ENCODE peak calls at places on chromosomes 1 and 21, in eight cellular contexts. R is IMR-90, A is heart right ventricle, M is left ventricle myocardium inferior, Q is upper lobe of right lung, L is cardiac muscle cell, V is H9, W is A549. B is an unnamed sample. For H3K4me1, the result is how much of the 10 kb centered on the place peaks cover.

GRCh38 chr1:156337052-156337887 is 822 bp downstream of the CCT3 start:
- DNase-seq in M (no peak), A (no peak), W (peak), L (no peak), Q (no peak), V (no peak), R (peak), B (no peak)

GRCh38 chr1:241130881-241131280 is 226.1 kb downstream of the RGS7 start:
- DNase-seq in L (no peak), V (no peak), Q (no peak), R (no peak), A (no peak), M (no peak), W (no peak), B (no peak)

GRCh38 chr1:56266355-56266754 is 313.0 kb downstream of the PLPP3 start:
- DNase-seq in M (no peak), W (no peak), V (no peak), Q (no peak), A (no peak), R (no peak), L (no peak), B (no peak)

GRCh38 chr1:232978091-232978634 is 27.8 kb downstream of the NTPCR start:
- DNase-seq in M (no peak), V (no peak), A (no peak), R (peak), Q (no peak), W (no peak), L (no peak), B (no peak)

GRCh38 chr1:53683986-53684740 is 54.8 kb downstream of the GLIS1 start:
- DNase-seq in A (no peak), W (no peak), Q (no peak), M (no peak), L (peak), V (no peak), R (no peak), B (no peak)

GRCh38 chr1:242212401-242212800 is 213.5 kb upstream of the MAP1LC3C start:
- DNase-seq in L (no peak), M (no peak), R (no peak), A (no peak), W (no peak), Q (no peak), V (peak), B (no peak)

GRCh38 chr1:76998582-76999189 is 131.4 kb downstream of the ST6GALNAC5 start:
- DNase-seq in W (peak), A (no peak), R (peak), V (no peak), L (no peak), Q (no peak), M (no peak), B (peak)

GRCh38 chr1:109529895-109530456 is 9.7 kb upstream of the GPR61 start:
- DNase-seq in L (no peak), V (no peak), M (no peak), R (no peak), A (no peak), Q (no peak), W (no peak), B (no peak)

GRCh38 chr1:6000444-6001288 is 8.4 kb upstream of the NPHP4 start:
- DNase-seq in L (peak), Q (peak), A (no peak), V (no peak), M (peak), R (no peak), W (no peak), B (no peak)

GRCh38 chr1:182249201-182249676 is 142.4 kb downstream of the GLUL start:
- DNase-seq in L (no peak), Q (no peak), V (no peak), W (no peak), R (no peak), A (no peak), M (no peak), B (no peak)

GRCh38 chr1:60564856-60565445 is 491.4 kb upstream of the C1orf87 start:
- DNase-seq in Q (no peak), R (no peak), V (no peak), W (no peak), L (no peak), M (no peak), A (no peak), B (no peak)

GRCh38 chr21:34215911-34216310 is 142.5 kb downstream of the MRPS6 start:
- DNase-seq in W (no peak), R (no peak), Q (no peak), L (peak), M (no peak), V (no peak), A (no peak), B (no peak)

GRCh38 chr21:30138483-30138882 is 28.1 kb downstream of the CLDN17 start:
- DNase-seq in V (no peak), A (no peak), W (no peak), R (no peak), Q (no peak), L (no peak), M (no peak), B (no peak)

GRCh38 chr1:119188926-119189325 is 48.5 kb upstream of the WARS2 start:
- DNase-seq in R (peak), M (no peak), V (no peak), A (no peak), W (no peak), Q (no peak), L (no peak), B (no peak)

GRCh38 chr1:113744114-113744513 is 15.2 kb downstream of the PHTF1 start:
- DNase-seq in V (no peak), W (no peak), M (no peak), Q (no peak), L (no peak), A (no peak), R (no peak), B (no peak)

GRCh38 chr1:2133879-2134215 is 60.7 kb downstream of the FAAP20 start:
- DNase-seq in Q (peak), V (no peak), A (no peak), L (no peak), M (peak), W (no peak), R (no peak), B (no peak)

GRCh38 chr1:2134232-2134603 is 60.4 kb downstream of the FAAP20 start:
- DNase-seq in V (no peak), Q (no peak), L (no peak), W (no peak), A (no peak), M (no peak), R (no peak), B (no peak)

GRCh38 chr1:2135425-2135824 is 59.1 kb downstream of the FAAP20 start:
- DNase-seq in V (no peak), L (peak), M (peak), Q (peak), A (peak), R (peak), W (no peak), B (peak)

GRCh38 chr1:2135866-2136265 is 58.7 kb downstream of the FAAP20 start:
- DNase-seq in L (no peak), V (no peak), Q (peak), R (no peak), M (peak), A (no peak), W (no peak), B (no peak)

DNA sequence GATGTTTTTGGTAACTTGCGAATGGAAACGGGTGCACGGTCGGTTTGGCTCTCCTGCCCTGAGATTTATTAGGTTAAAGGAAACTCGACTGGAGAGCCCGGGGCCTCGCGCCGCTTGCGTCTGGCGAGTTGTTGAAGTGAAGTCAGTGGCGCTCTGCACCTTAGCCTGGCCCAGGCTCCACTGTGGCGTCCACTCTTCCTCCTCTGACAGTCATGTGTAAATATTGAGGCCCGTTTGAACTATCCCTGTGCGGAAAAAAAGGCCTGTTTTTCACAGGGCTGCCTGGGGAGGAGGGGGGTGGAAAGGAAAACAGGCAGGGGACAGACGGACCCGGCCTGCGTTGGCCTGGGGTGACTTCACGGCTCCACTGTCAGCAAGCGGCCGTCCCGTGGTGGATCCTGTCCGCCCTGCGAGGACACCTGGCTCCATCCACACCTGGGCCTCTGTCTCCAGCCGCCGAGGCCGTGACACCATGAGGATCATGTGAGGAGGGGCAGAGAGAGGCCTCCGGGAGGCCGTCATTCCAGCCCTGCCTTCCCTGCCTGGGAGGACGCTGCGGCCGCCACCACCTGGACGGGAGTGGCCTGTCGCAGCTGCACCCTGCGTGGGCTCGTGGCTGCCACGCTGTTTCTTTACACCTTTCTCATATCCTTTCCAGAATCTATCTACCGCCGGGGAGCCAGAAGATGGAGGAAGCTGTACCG is 59.8 kb downstream of the FAAP20 start:
- DNase-seq in V (no peak), L (no peak), M (peak), Q (peak), A (no peak), R (no peak), W (no peak), B (no peak)
- H3K27ac ChIP-seq in V (no peak), L (peak), M (peak), Q (peak), A (peak), R (no peak), W (no peak), B (peak)

GRCh38 chr1:19449454-19450228 is 35.7 kb downstream of the CAPZB start:
- DNase-seq in A (no peak), R (no peak), M (no peak), Q (no peak), V (no peak), L (no peak), W (no peak), B (no peak)

GRCh38 chr1:19448491-19449439 is 36.6 kb downstream of the CAPZB start:
- DNase-seq in R (peak), V (no peak), Q (no peak), M (peak), L (peak), W (peak), A (peak), B (peak)

GRCh38 chr1:19445417-19446342 is 39.7 kb downstream of the CAPZB start:
- DNase-seq in Q (peak), M (peak), L (peak), A (no peak), W (peak), R (no peak), V (no peak), B (no peak)

GRCh38 chr1:19444399-19445021 is 40.8 kb downstream of the CAPZB start:
- DNase-seq in L (no peak), M (no peak), W (no peak), V (no peak), A (no peak), R (no peak), Q (no peak), B (no peak)

DNA sequence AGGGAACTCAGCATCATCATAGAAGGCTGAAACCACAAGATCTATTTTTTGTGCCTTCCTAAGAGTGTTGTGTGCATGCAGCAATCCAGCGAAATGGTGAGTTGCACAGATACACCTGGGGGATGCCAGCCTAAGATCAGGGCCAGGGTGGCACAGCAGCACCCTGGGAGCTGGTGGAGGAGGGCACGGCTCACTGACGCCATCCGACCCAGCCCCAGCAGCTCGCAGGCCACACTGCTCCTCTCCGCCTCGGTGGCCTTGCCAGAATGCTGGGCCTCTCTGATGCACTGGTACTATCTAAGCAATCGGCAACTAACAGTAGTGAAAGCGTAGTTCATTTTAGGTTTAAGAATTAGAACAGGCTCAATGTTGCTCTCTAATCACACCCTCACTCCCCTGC is 37.8 kb downstream of the CAPZB start:
- DNase-seq in Q (no peak), W (no peak), L (no peak), V (no peak), R (no peak), M (no peak), A (no peak), B (no peak)
- H3K4me1 ChIP-seq in Q (half or more), W (half or more), L (under half), V (under half), R (half or more), M (half or more), A (half or more), B (under half)

GRCh38 chr1:244834596-244835275 is 722 bp upstream of the COX20 start:
- DNase-seq in W (peak), V (no peak), Q (peak), R (peak), M (peak), A (peak), L (peak), B (peak)

GRCh38 chr1:244836135-244836521 is 670 bp downstream of the COX20 start:
- DNase-seq in A (no peak), R (peak), M (no peak), L (no peak), W (peak), V (no peak), Q (no peak), B (peak)

GRCh38 chr1:244835276-244836134 is at the start of gene COX20:
- DNase-seq in A (peak), Q (peak), W (peak), L (peak), R (peak), M (peak), V (peak), B (peak)

GRCh38 chr1:244836598-244836997 is 1.1 kb downstream of the COX20 start:
- DNase-seq in V (no peak), L (no peak), Q (no peak), W (no peak), R (peak), M (no peak), A (no peak), B (no peak)

DNA sequence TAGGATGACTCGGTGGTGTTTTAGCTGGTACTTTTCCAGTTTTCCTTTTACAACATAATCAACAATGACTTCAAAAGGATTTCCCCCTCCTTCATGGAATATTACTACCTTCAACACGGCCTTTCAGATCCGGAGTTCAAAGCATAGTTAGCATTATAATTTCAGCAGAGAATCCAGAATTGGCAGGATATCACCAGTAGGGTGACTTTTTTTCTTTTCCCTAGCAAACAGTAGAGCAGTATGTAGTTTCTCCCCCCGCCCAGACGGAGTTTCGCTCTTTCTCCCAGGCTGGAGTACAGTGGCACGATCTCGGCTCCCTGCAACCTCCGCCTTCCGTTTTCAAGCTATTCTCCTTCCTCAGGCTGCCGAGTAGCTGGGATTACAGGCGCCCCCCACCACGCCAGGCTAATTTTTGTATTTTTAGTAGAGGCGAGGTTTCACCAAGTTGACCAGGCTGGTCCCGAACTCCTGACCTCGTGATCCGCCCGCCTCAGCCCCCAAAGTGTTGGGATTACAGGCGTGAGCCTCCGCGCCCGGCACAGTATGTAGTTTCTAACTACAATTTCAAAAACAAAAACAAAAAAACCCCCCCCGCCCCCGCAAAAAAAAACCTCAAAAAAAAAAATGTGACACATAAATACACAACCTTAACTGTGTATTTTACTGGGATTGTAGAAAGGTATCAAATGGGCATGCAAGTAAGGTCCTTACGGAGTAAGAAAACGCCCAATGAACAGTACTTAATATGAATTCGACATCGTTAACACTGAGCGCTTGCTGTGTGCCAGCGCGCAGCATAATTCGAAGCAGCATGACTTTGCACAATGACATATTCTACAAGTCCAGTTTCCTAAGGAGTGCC is 1.5 kb upstream of the COX20 start:
- DNase-seq in L (peak), R (peak), W (peak), V (peak), Q (peak), M (peak), A (peak), B (peak)
- TF ChIP-seq CTCF in L (peak), R (peak), W (no peak), V (peak), Q (peak), M (peak), A (no peak), B (peak)

DNA sequence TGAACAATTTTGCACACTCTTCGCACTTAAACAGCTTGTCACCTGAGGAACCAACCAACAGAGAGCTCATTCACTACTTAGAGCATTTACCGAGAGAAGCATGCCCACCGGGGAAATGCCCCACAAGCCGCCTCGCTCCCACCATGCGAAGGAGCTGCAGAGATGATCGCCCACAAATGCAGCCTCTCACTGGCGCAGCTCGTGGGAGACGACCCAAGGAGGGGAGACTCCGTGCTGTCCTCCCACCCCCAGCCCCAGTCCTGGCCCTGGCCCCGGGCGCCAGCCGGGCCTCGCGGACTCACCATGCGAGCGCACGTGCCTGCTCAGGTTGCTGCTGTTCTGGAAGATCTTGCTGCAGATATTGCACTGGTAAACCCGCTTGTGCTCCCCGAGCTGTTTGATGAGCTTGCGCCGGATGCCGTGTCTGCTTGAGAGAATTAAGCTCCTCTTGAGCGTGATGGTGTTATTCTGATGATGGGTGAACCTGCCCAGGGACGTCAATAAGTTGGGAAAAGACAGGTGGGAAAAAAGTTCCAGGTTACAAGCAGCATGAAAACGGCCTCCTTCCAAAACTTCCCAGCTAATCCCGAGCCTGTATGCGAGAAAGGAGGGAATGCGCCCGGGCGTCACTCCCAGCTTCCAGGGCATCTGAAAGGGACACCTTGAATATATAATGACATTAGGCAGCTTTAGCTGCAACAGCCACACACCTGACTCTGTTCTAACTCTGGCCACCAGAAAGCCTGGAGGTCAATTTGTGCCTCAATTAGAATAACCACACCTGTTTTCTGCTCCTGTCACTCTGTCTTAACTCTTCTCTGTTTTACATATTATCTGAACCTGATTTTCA is 42.8 kb downstream of the PRDM15 start:
- DNase-seq in L (no peak), R (no peak), A (no peak), M (no peak), Q (peak), W (no peak), V (no peak), B (no peak)
- H3K27ac ChIP-seq in L (no peak), R (no peak), A (no peak), M (no peak), Q (no peak), W (no peak), V (no peak), B (no peak)

GRCh38 chr1:19484338-19484792 is 974 bp downstream of the CAPZB start:
- DNase-seq in V (peak), A (no peak), Q (peak), M (no peak), W (no peak), R (no peak), L (no peak), B (no peak)

GRCh38 chr1:19483261-19483660 is 2.1 kb downstream of the CAPZB start:
- DNase-seq in W (no peak), R (no peak), M (no peak), A (no peak), Q (no peak), L (no peak), V (no peak), B (no peak)

GRCh38 chr1:19483691-19484090 is 1.6 kb downstream of the CAPZB start:
- DNase-seq in W (no peak), Q (no peak), A (no peak), R (no peak), V (no peak), M (no peak), L (no peak), B (no peak)

GRCh38 chr1:19484793-19485361 is 462 bp downstream of the CAPZB start:
- DNase-seq in Q (no peak), W (peak), A (no peak), R (no peak), M (no peak), V (peak), L (peak), B (no peak)

DNA sequence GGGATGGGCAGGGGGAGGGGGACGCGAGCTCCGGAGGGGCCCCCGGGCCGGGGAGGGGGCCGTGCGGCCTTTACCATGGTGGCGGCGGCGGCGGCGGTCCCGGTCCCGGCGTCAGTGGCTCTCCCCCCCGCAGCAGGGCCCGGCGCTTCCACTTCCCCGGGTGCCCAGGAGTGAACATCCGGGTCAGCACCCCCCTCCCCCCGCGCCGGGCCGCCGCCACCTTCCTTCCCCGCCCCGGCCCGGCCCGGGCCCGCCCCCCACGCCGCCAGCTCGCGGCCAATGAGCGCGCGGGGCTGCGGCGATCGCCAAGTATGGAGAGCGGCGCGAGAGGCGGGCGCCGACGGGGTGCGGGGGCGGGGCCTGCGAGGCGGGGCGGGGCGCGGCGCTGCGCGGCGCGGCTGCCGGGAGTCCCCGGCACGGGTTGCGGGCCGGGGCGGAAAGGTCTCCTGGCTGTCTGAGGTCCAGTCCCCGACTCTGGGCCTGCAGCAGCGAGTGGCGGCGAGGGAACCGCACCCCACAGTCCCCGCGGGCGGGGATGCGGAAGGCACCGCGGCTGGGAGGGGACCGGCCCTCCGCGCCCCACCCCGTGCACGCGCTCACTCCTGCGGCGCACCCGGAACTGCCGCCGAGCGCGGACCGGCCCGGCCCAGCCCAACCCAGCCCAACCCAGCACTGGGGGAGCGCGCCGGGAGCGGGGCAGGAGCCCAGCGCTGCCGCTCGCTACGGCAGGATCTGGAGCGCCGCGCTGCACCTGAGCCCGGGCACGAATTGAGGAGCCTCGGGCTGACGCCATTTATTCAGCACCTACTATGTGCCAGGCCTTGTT is at the start of gene CAPZB:
- DNase-seq in L (peak), V (peak), Q (peak), M (peak), A (peak), R (peak), W (peak), B (peak)
- H3K4me1 ChIP-seq in L (under half), V (under half), Q (half or more), M (half or more), A (half or more), R (under half), W (under half), B (under half)

B was measured in foreskin keratinocyte.